ENCODE peak calls at places on chromosomes 11 and 22, in nine cellular contexts. Z, U, D, G, X, Y, F, B and N are unnamed samples.

GRCh38 chr11:7571640-7572000 is 57.8 kb downstream of the PPFIBP2 start:
- DNase-seq in G (peak), D (peak), Y (peak), F (peak), U (peak), Z (peak), B (peak), X (peak), N (no peak)

GRCh38 chr22:22753526-22754267 is 109.3 kb downstream of the GGTLC2 start:
- DNase-seq in X (peak), F (peak), Z (peak), B (peak), G (peak), D (no peak), Y (no peak), U (peak), N (peak)

GRCh38 chr11:8709002-8709672 is 26.5 kb downstream of the RPL27A start:
- DNase-seq in Z (no peak), X (peak), U (peak), Y (peak), G (peak), F (no peak), B (no peak), D (peak), N (no peak)

GRCh38 chr22:42462016-42462415 is 29.8 kb upstream of the NFAM1 start:
- DNase-seq in D (no peak), G (no peak), Z (no peak), B (no peak), X (no peak), U (no peak), F (no peak), Y (no peak), N (no peak)

GRCh38 chr11:86101493-86101892 is 32.6 kb upstream of the PICALM start:
- DNase-seq in G (no peak), Y (no peak), B (no peak), F (no peak), Z (no peak), D (no peak), U (peak), X (no peak), N (no peak)

GRCh38 chr11:79265756-79266322 is 175.0 kb downstream of the TENM4 start:
- DNase-seq in Z (no peak), B (no peak), D (no peak), F (no peak), G (no peak), X (no peak), Y (no peak), U (peak), N (no peak)

GRCh38 chr22:40325315-40325714 is 21.0 kb upstream of the ADSL start:
- DNase-seq in F (no peak), G (no peak), D (no peak), U (no peak), Z (no peak), X (no peak), B (no peak), Y (no peak), N (no peak)

GRCh38 chr11:69476715-69477025 is 4.8 kb upstream of the LINC01488 start:
- DNase-seq in Z (no peak), U (no peak), D (no peak), B (no peak), X (no peak), Y (no peak), G (no peak), F (no peak), N (no peak)

GRCh38 chr22:40419718-40420117 is 49.3 kb downstream of the SGSM3 start:
- DNase-seq in G (no peak), B (no peak), F (no peak), U (no peak), D (peak), X (no peak), Z (no peak), Y (no peak), N (peak)

GRCh38 chr22:42286205-42286604 is 15.8 kb upstream of the TCF20 start:
- DNase-seq in Y (no peak), Z (no peak), G (no peak), F (no peak), X (no peak), D (no peak), B (peak), U (no peak), N (no peak)

GRCh38 chr11:107859459-107860239 is 1.1 kb upstream of the SLC35F2 start:
- DNase-seq in G (peak), F (peak), Y (peak), D (peak), Z (peak), X (peak), B (peak), U (no peak), N (peak)

GRCh38 chr22:20267441-20268288 is 453 bp downstream of the RTN4R start:
- DNase-seq in X (peak), F (peak), B (peak), Z (no peak), G (peak), Y (no peak), D (no peak), U (no peak), N (no peak)

GRCh38 chr22:25361899-25362214 is 142.4 kb downstream of the CRYBB2 start:
- DNase-seq in F (no peak), G (no peak), Y (no peak), D (no peak), B (no peak), U (no peak), Z (no peak), X (no peak), N (no peak)

GRCh38 chr22:25363474-25363873 is 144.0 kb downstream of the CRYBB2 start:
- DNase-seq in Y (peak), Z (no peak), G (no peak), F (no peak), X (no peak), D (no peak), U (no peak), B (no peak), N (peak)

GRCh38 chr22:25364281-25364680 is 144.8 kb downstream of the CRYBB2 start:
- DNase-seq in Z (no peak), U (no peak), G (no peak), F (no peak), X (peak), B (no peak), Y (peak), D (peak), N (peak)

GRCh38 chr22:25362215-25362882 is 142.9 kb downstream of the CRYBB2 start:
- DNase-seq in G (peak), F (peak), X (peak), D (peak), B (peak), Y (peak), U (peak), Z (peak), N (peak)

DNA sequence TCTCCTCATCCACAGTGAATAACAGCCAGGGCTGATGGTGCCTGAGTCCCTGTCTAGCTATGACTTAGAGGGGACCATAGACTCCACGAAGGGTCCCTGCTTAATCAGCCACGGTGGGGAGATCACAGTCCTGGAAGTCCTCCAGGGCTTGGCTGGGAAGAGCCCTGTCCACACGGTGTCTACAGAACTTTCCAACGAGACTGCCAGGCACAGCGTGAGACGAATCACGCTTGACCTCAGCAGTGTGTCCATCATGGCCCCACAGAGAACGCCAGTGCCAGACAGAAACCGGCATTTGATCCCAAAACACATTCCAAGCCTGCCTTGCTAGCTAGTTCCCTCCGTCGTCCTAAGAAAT is 143.4 kb downstream of the CRYBB2 start:
- DNase-seq in F (no peak), Y (no peak), G (peak), Z (no peak), X (no peak), B (no peak), D (peak), U (no peak), N (peak)
- TF ChIP-seq CTCF in F (no peak), Y (no peak), G (no peak), Z (no peak), X (no peak), B (no peak), D (no peak), U (no peak), N (no peak)

DNA sequence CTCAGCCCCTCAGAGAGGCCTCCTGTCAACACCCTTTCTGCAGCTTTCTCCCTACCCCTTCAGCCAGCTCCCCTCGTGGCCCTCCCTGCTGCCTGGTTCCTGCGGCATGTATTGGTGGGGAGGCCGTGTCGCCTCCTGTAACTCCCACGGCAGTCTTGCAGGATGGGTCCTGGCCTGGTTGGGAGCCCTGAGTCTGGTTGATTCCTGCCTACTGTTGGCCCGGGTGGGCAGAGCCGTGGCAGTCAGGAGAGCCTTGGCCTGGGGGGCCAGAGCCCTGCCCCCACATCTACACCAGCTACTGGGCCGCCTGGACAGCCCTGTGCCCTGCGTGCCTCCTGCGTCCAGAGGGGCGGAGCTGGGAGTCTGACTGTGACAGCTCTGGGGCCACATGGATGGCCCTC is 30.3 kb upstream of the GRAMD4 start:
- DNase-seq in F (no peak), G (no peak), Y (no peak), B (no peak), X (no peak), U (no peak), Z (no peak), D (no peak), N (no peak)
- H3K4me3 ChIP-seq in F (no peak), G (no peak), Y (no peak), B (no peak), X (no peak), U (no peak), Z (no peak), D (no peak), N (no peak)

DNA sequence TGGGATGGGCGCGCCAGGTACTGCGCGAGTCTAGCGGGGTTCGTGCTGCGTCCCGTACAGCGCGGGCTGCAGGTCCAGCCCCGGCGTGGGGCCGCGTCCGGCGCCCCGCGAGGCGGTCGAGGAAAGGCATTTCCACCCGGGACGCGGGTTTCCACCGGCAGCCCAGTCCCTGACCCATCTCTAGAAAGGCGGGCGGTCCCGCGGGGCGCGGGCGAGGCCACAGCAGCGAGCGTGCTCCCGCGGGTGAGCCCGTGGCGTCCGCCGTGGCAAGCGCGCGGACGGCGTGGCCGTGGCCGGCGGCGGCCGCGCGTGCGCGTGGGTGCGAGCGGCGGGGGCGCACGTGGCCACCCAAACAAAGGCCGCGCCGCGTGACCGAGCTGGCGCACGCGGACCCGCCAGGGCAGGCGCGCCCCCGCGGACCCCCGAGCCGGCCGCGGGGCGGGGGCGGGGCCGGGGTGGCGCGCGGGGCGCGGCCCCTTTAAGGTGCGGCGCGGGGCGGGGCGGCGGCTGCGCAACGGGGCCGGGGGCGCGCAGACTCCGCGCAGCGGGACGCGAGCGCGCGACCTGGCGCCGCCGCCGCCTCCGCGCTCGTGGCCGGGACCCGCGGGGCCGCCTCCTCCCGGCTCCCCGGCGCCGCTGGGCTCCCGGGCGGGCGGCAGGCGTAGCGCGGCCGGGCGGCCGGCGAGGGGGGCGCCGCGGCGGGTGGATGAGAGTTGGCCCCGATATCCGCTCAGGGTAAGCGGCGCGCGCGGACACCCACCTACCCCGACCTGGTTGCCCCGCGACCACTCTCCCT is 39.3 kb upstream of the CELSR1 start:
- DNase-seq in Z (no peak), Y (peak), D (no peak), X (peak), F (peak), G (peak), U (peak), B (peak), N (peak)
- TF ChIP-seq POLR2A in Z (no peak), Y (no peak), D (no peak), X (no peak), F (no peak), G (no peak), U (no peak), B (no peak), N (no peak)

DNA sequence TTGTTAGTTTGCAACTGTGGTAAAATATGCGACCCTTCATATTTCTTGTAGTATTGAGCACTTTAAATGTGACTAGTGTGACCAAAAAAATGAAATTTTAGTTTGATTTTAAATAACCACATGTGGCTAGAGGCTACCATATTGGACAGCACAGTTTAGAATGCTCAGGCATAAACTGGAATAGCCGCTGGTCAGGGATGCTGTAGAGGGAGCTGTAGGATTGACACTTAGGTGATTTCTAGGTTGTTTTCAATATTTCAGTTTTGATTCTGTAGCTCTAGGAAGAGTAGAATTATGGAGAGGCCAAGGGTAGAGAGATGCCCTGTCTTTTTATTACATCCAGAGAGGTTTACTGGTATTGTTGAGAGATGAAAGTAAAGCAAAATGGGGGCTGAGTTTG is 10.8 kb upstream of the VSIG10L2 start:
- DNase-seq in F (no peak), X (no peak), G (no peak), Z (no peak), D (no peak), Y (no peak), B (no peak), U (no peak), N (no peak)
- TF ChIP-seq CTCF in F (no peak), X (no peak), G (no peak), Z (no peak), D (no peak), Y (no peak), B (no peak), U (no peak), N (no peak)